ENCODE peak calls at places on chromosomes 11 and 22, in eight cellular contexts. E, Q, R, U, X, H, C and V are unnamed samples.

GRCh38 chr11:106656646-106657045 is 361.6 kb downstream of the GUCY1A2 start:
- DNase-seq in E (no peak), Q (no peak), R (no peak), U (no peak), X (no peak), H (no peak), C (no peak), V (no peak)

GRCh38 chr11:76653674-76654309 is 16.8 kb downstream of the LRRC32 start:
- DNase-seq in E (no peak), Q (no peak), R (peak), U (no peak), X (no peak), H (no peak), C (no peak), V (peak)

GRCh38 chr11:112526699-112527410 is 266.2 kb upstream of the PLET1 start:
- DNase-seq in E (no peak), Q (no peak), R (no peak), U (no peak), X (no peak), H (no peak), C (no peak), V (no peak)

GRCh38 chr11:6418958-6419611 is at the start of gene APBB1:
- DNase-seq in E (peak), Q (no peak), R (peak), U (peak), X (peak), H (no peak), C (peak), V (no peak)

GRCh38 chr11:36356201-36356600 is 60.1 kb downstream of the PRR5L start:
- DNase-seq in E (no peak), Q (no peak), R (no peak), U (no peak), X (peak), H (no peak), C (no peak), V (no peak)

GRCh38 chr22:46763051-46763705 is 728 bp downstream of the TBC1D22A start:
- DNase-seq in E (peak), Q (no peak), R (peak), U (no peak), X (peak), H (no peak), C (no peak), V (peak)

GRCh38 chr22:40401981-40402406 is 31.6 kb downstream of the SGSM3 start:
- DNase-seq in E (no peak), Q (no peak), R (no peak), U (no peak), X (no peak), H (no peak), C (no peak), V (no peak)

GRCh38 chr11:58616594-58616993 is 5.9 kb upstream of the CNTF start:
- DNase-seq in E (no peak), Q (peak), R (peak), U (peak), X (no peak), H (peak), C (no peak), V (no peak)

GRCh38 chr11:77267910-77268309 is 33.6 kb downstream of the GDPD4 start:
- DNase-seq in E (no peak), Q (no peak), R (no peak), U (no peak), X (no peak), H (peak), C (no peak), V (no peak)

GRCh38 chr11:126232683-126233082 is 21.1 kb downstream of the FAM118B start:
- DNase-seq in E (no peak), Q (no peak), R (no peak), U (no peak), X (no peak), H (no peak), C (no peak), V (no peak)

GRCh38 chr11:95363189-95363588 is 132.2 kb upstream of the SESN3 start:
- DNase-seq in E (no peak), Q (no peak), R (no peak), U (no peak), X (no peak), H (no peak), C (no peak), V (no peak)

GRCh38 chr11:71247551-71248250 is 4.7 kb downstream of the SHANK2 start:
- DNase-seq in E (no peak), Q (no peak), R (peak), U (no peak), X (no peak), H (no peak), C (peak), V (peak)

GRCh38 chr11:86955674-86956522 is 703 bp upstream of the FZD4 start:
- DNase-seq in E (peak), Q (no peak), R (peak), U (peak), X (peak), H (no peak), C (peak), V (no peak)

GRCh38 chr11:31474083-31474482 is 35.3 kb downstream of the IMMP1L start:
- DNase-seq in E (no peak), Q (no peak), R (no peak), U (no peak), X (no peak), H (no peak), C (no peak), V (no peak)

GRCh38 chr11:1158681-1159525 is 1.1 kb downstream of the MUC5AC start:
- DNase-seq in E (no peak), Q (no peak), R (no peak), U (peak), X (no peak), H (no peak), C (peak), V (peak)

GRCh38 chr11:121451178-121451981 is 734 bp upstream of the SORL1 start:
- DNase-seq in E (no peak), Q (no peak), R (no peak), U (no peak), X (peak), H (no peak), C (no peak), V (no peak)

GRCh38 chr11:32420937-32421532 is 14.3 kb downstream of the WT1 start:
- DNase-seq in E (no peak), Q (no peak), R (no peak), U (no peak), X (peak), H (no peak), C (no peak), V (no peak)

GRCh38 chr11:79353706-79354105 is 87.1 kb downstream of the TENM4 start:
- DNase-seq in E (no peak), Q (no peak), R (no peak), U (no peak), X (no peak), H (no peak), C (no peak), V (no peak)

GRCh38 chr11:64652586-64653387 is 61.8 kb downstream of the SLC22A12 start:
- DNase-seq in E (peak), Q (no peak), R (peak), U (peak), X (peak), H (no peak), C (peak), V (no peak)

GRCh38 chr11:116193321-116194114 is 579.3 kb downstream of the BUD13 start:
- DNase-seq in E (no peak), Q (peak), R (no peak), U (peak), X (no peak), H (no peak), C (peak), V (no peak)

GRCh38 chr11:35432464-35432863 is 13.1 kb upstream of the SLC1A2 start:
- DNase-seq in E (no peak), Q (no peak), R (no peak), U (no peak), X (no peak), H (no peak), C (no peak), V (no peak)

GRCh38 chr11:94511932-94512781 is at the start of gene C11orf97:
- DNase-seq in E (peak), Q (no peak), R (peak), U (peak), X (no peak), H (no peak), C (peak), V (peak)

GRCh38 chr11:32829157-32829679 is 509 bp upstream of the PRRG4 start:
- DNase-seq in E (no peak), Q (no peak), R (no peak), U (no peak), X (no peak), H (no peak), C (no peak), V (no peak)

GRCh38 chr11:35138606-35138948 is 394 bp upstream of the CD44 start:
- DNase-seq in E (no peak), Q (no peak), R (no peak), U (no peak), X (no peak), H (no peak), C (no peak), V (no peak)

GRCh38 chr11:128964463-128964930 is 21.8 kb upstream of the TP53AIP1 start:
- DNase-seq in E (no peak), Q (no peak), R (no peak), U (no peak), X (no peak), H (no peak), C (no peak), V (no peak)

GRCh38 chr22:38353142-38353629 is 36.0 kb upstream of the CSNK1E start:
- DNase-seq in E (peak), Q (no peak), R (peak), U (peak), X (peak), H (no peak), C (peak), V (peak)

GRCh38 chr11:56521955-56522354 is 21.1 kb downstream of the OR5M11 start:
- DNase-seq in E (no peak), Q (no peak), R (no peak), U (no peak), X (peak), H (no peak), C (no peak), V (no peak)

GRCh38 chr11:112004389-112004788 is 20.8 kb upstream of the DLAT start:
- DNase-seq in E (no peak), Q (no peak), R (no peak), U (no peak), X (peak), H (no peak), C (no peak), V (no peak)

GRCh38 chr22:49203863-49204598 is 623.6 kb downstream of the BRD1 start:
- DNase-seq in E (no peak), Q (no peak), R (no peak), U (no peak), X (no peak), H (no peak), C (peak), V (peak)

GRCh38 chr11:69598147-69598546 is 42.8 kb upstream of the CCND1 start:
- DNase-seq in E (no peak), Q (no peak), R (no peak), U (no peak), X (peak), H (no peak), C (no peak), V (no peak)
- TF ChIP-seq CTCF in E (peak), Q (no peak), R (peak), U (no peak), X (peak), H (peak), C (peak), V (peak)

GRCh38 chr11:13016415-13016814 is 7.3 kb downstream of the RASSF10 start:
- DNase-seq in E (no peak), Q (no peak), R (no peak), U (no peak), X (no peak), H (no peak), C (no peak), V (no peak)
- TF ChIP-seq CTCF in E (no peak), Q (no peak), R (no peak), U (no peak), X (no peak), H (no peak), C (no peak), V (no peak)

DNA sequence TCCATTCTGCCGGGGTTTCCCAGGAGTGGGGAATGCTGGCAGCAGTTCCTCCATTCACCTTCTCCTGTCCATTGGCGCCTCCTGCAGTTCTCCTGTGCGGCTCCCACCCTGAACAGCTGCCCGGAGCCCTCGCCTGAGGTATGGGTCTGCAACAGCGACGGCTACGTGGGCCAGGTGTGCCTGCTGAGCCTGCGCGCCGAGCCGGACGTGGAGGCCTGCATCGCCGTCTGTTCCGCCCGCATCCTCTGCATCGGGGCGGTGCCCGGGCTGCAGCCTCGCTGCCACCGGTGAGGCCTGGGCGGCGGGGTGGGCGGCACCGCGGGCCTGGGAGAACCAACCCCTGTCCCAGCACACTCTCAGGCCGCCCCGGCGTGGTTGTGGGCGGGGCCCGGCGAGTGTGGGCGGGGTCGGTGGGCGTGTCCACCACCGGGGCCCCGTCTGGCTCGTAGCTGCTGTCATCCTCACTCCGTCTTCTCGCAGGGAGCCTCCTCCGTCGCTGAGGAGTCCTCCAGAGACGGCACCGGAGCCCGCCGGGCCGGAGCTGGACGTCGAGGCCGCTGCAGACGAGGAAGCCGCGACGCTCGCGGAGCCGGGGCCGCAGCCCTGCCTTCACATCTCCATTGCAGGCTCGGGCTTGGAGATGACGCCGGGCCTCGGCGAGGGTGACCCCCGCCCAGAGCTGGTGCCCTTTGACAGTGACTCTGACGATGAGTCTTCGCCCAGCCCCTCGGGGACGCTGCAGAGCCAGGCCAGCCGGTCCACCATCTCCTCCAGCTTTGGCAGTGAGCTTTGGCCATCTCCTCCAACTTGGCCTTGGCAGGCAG is 14.0 kb upstream of the RELT start:
- DNase-seq in E (no peak), Q (no peak), R (no peak), U (no peak), X (peak), H (no peak), C (no peak), V (no peak)
- TF ChIP-seq CTCF in E (no peak), Q (no peak), R (no peak), U (no peak), X (no peak), H (no peak), C (no peak), V (no peak)

GRCh38 chr11:60970369-60970774 is 1.1 kb upstream of the CD6 start:
- DNase-seq in E (peak), Q (no peak), R (peak), U (peak), X (peak), H (no peak), C (peak), V (no peak)
- TF ChIP-seq CTCF in E (peak), Q (peak), R (peak), U (peak), X (peak), H (peak), C (peak), V (peak)

DNA sequence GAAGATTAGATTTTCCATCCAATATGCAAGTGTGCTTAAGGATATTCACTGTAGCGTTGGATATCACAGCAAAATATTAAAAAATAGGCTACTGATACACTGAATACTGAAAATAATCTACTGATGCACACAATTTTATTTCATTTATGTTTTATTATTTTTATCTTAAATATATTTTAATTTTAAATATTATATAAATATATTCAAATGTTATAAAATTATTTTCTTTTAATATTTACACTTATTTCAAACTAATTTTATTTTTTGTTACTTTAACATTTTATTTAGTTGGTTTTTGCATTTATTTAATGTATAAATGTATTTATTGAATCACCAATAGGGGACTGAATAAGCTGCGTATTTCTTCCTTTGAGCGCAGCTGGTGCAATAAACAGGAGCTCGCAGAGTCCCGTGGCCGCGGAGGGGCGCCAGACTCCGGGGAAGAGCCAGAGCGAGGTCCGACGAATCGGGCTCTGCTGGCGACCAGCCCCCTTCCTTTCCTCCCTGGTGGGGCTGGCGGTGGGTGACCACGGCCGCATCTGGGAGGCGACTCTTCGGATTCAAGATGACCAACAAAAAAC is 12.2 kb downstream of the MMP3 start:
- DNase-seq in E (peak), Q (no peak), R (no peak), U (peak), X (no peak), H (no peak), C (peak), V (no peak)
- TF ChIP-seq CTCF in E (peak), Q (peak), R (peak), U (no peak), X (no peak), H (peak), C (peak), V (peak)

DNA sequence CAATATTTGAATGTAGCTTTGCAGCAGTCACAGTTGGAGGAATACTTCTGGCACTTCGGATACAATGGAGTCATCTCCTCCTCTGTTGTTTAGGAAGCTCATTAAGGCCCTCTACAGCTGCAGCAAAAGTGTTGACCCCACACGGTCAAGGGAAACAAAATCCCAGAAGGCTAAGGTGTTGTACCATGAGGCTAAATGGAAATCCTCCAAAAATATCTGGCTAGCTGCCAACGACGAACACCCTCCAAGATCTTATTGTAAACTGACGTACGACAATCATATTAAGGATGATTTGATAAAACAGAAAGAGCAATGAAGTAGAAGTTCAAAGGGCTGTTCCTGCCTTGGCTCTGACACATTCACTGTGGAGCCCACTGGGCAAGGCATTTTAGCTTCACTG is 4.0 kb downstream of the POGLUT3 start:
- DNase-seq in E (no peak), Q (no peak), R (no peak), U (no peak), X (no peak), H (no peak), C (no peak), V (no peak)
- TF ChIP-seq CTCF in E (no peak), Q (no peak), R (no peak), U (no peak), X (no peak), H (no peak), C (no peak), V (no peak)

GRCh38 chr11:25351091-25351803 is 854.4 kb downstream of the LUZP2 start:
- DNase-seq in E (no peak), Q (no peak), R (no peak), U (no peak), X (no peak), H (no peak), C (no peak), V (no peak)

GRCh38 chr11:25349537-25349936 is 852.7 kb downstream of the LUZP2 start:
- DNase-seq in E (no peak), Q (no peak), R (no peak), U (no peak), X (no peak), H (no peak), C (no peak), V (no peak)
- TF ChIP-seq CTCF in E (no peak), Q (no peak), R (no peak), U (no peak), X (no peak), H (no peak), C (no peak), V (no peak)

GRCh38 chr11:13761712-13762111 is 93.2 kb downstream of the FAR1 start:
- DNase-seq in E (no peak), Q (no peak), R (no peak), U (no peak), X (no peak), H (peak), C (no peak), V (no peak)
- TF ChIP-seq CTCF in E (no peak), Q (no peak), R (no peak), U (no peak), X (no peak), H (no peak), C (no peak), V (no peak)

GRCh38 chr11:13152264-13152663 is 125.3 kb upstream of the BMAL1 start:
- DNase-seq in E (no peak), Q (no peak), R (no peak), U (no peak), X (no peak), H (no peak), C (no peak), V (no peak)

GRCh38 chr11:13152736-13153541 is 124.7 kb upstream of the BMAL1 start:
- DNase-seq in E (no peak), Q (no peak), R (no peak), U (no peak), X (no peak), H (no peak), C (no peak), V (no peak)

GRCh38 chr11:13149991-13150390 is 127.6 kb upstream of the BMAL1 start:
- DNase-seq in E (no peak), Q (no peak), R (no peak), U (no peak), X (no peak), H (no peak), C (no peak), V (no peak)

GRCh38 chr11:13145461-13145860 is 132.1 kb upstream of the BMAL1 start:
- DNase-seq in E (no peak), Q (no peak), R (no peak), U (no peak), X (no peak), H (no peak), C (no peak), V (no peak)

DNA sequence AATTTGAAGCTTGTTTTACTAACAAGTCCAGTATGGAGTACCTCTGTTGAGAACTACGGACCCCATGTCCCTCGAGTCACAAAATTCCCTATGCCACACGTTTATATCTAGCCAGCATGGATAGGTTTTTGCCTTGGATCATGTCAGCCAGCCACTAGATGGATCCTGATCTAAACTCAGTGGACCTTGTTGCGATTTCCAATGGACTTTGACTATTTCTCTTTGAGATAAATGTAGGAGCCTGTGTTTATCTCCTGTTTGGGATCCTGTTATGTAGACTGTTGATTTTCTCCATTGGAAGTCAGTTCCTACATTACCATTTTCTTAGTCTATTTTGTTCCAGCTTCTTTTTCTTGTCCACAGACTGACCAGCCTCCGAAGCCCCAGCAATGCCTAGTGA is 127.1 kb upstream of the BMAL1 start:
- DNase-seq in E (no peak), Q (no peak), R (no peak), U (no peak), X (no peak), H (no peak), C (no peak), V (no peak)
- TF ChIP-seq CTCF in E (no peak), Q (no peak), R (no peak), U (no peak), X (no peak), H (no peak), C (no peak), V (no peak)

GRCh38 chr22:25898707-25899365 is 156.8 kb downstream of the MYO18B start:
- DNase-seq in E (no peak), Q (no peak), R (no peak), U (no peak), X (no peak), H (no peak), C (no peak), V (no peak)
- TF ChIP-seq CTCF in E (peak), Q (no peak), R (peak), U (no peak), X (peak), H (peak), C (peak), V (no peak)